ENCODE peak calls at places on chromosomes 16 and 17, in four cellular contexts. M is activated CD8-positive, alpha-beta T cell treated with anti-CD3 and anti-CD28 coated beads, Interleukin-2, amount 10 ng/mL, durations not matched to agents 7 days and 5 days; F is LNCaP clone FGC; Q is NCI-H1417 treated with DMSO at 0.1 percent for 48 hours. W is an unnamed sample.

GRCh38 chr16:86575754-86576557 is 2.4 kb upstream of the FOXL1 start:
- DNase-seq in M (peak; percentile 60), F (peak; percentile 8), Q (no peak), W (peak; percentile 98)

GRCh38 chr16:27775254-27775653 is 225.3 kb downstream of the KATNIP start:
- DNase-seq in M (no peak), F (no peak), Q (no peak), W (no peak)

GRCh38 chr17:27226611-27227234 is 67.2 kb upstream of the WSB1 start:
- DNase-seq in M (no peak), F (no peak), Q (no peak), W (no peak)

GRCh38 chr17:57404073-57404472 is 147.8 kb downstream of the MSI2 start:
- DNase-seq in M (peak; percentile 27), F (no peak), Q (no peak), W (no peak)

GRCh38 chr16:85027968-85028637 is 508 bp downstream of the KIAA0513 start:
- DNase-seq in M (peak; percentile 39), F (no peak), Q (no peak), W (peak; percentile 61)

GRCh38 chr16:89478576-89479221 is 11.7 kb downstream of the ANKRD11 start:
- DNase-seq in M (no peak), F (no peak), Q (no peak), W (no peak)

GRCh38 chr16:54933281-54934150 is 2.9 kb downstream of the IRX5 start:
- DNase-seq in M (no peak), F (no peak), Q (no peak), W (peak; percentile 41)

GRCh38 chr17:40323731-40324650 is 15.0 kb downstream of the RARA start:
- DNase-seq in M (peak; percentile 72), F (no peak), Q (no peak), W (no peak)

GRCh38 chr17:48393271-48393670 is 36.7 kb downstream of the SKAP1 start:
- DNase-seq in M (no peak), F (no peak), Q (no peak), W (no peak)

GRCh38 chr17:40615295-40615988 is 32.2 kb downstream of the SMARCE1 start:
- DNase-seq in M (peak; percentile 47), F (peak; percentile 38), Q (no peak), W (peak; percentile 85)

GRCh38 chr17:5254903-5255521 is 20.4 kb upstream of the SCIMP start:
- DNase-seq in M (no peak), F (no peak), Q (no peak), W (no peak)

GRCh38 chr16:74608944-74609343 is 2.0 kb upstream of the GLG1 start:
- DNase-seq in M (peak; percentile 56), F (no peak), Q (no peak), W (no peak)

GRCh38 chr16:1153480-1154160 is 714 bp downstream of the CACNA1H start:
- DNase-seq in M (no peak), F (no peak), Q (no peak), W (no peak)

GRCh38 chr16:50309527-50310307 is 43.4 kb downstream of the ADCY7 start:
- DNase-seq in M (no peak), F (no peak), Q (no peak), W (no peak)

GRCh38 chr16:11613381-11614303 is 26.9 kb upstream of the LITAF start:
- DNase-seq in M (no peak), F (no peak), Q (no peak), W (no peak)

GRCh38 chr16:21033707-21034106 is 116.9 kb downstream of the DNAH3 start:
- DNase-seq in M (no peak), F (no peak), Q (no peak), W (no peak)

GRCh38 chr17:68595986-68596385 is 5.2 kb downstream of the FAM20A start:
- DNase-seq in M (no peak), F (no peak), Q (no peak), W (no peak)

GRCh38 chr17:80265205-80266068 is 4.8 kb downstream of the RNF213 start:
- DNase-seq in M (peak; percentile 89), F (no peak), Q (no peak), W (no peak)

GRCh38 chr17:11980813-11981212 is 16.5 kb downstream of the ZNF18 start:
- DNase-seq in M (no peak), F (no peak), Q (no peak), W (peak; percentile 36)

GRCh38 chr16:72271841-72272240 is 99.9 kb upstream of the PMFBP1 start:
- DNase-seq in M (no peak), F (no peak), Q (no peak), W (no peak)

GRCh38 chr16:48011888-48012658 is 143.7 kb downstream of the ABCC12 start:
- DNase-seq in M (no peak), F (no peak), Q (no peak), W (no peak)

GRCh38 chr17:41518789-41519449 is at the start of gene KRT15:
- DNase-seq in M (no peak), F (no peak), Q (peak; percentile 28), W (no peak)

GRCh38 chr16:59886021-59886420 is 1151.9 kb upstream of the GOT2 start:
- DNase-seq in M (no peak), F (peak; percentile 69), Q (no peak), W (no peak)

GRCh38 chr16:67672739-67673662 is 6.4 kb downstream of the C16orf86 start:
- DNase-seq in M (peak; percentile 73), F (no peak), Q (no peak), W (peak; percentile 87)

GRCh38 chr17:77602062-77602746 is 356.3 kb upstream of the TNRC6C start:
- DNase-seq in M (no peak), F (no peak), Q (no peak), W (no peak)

GRCh38 chr17:16962804-16963203 is 9.1 kb downstream of the TNFRSF13B start:
- DNase-seq in M (no peak), F (no peak), Q (no peak), W (peak; percentile 21)

GRCh38 chr17:55433629-55434422 is 12.2 kb upstream of the MMD start:
- DNase-seq in M (no peak), F (peak; percentile 41), Q (no peak), W (no peak)

GRCh38 chr16:80226499-80226898 is 314.3 kb upstream of the DYNLRB2 start:
- DNase-seq in M (no peak), F (no peak), Q (no peak), W (no peak)

W was measured in GM23338.